ENCODE peak calls at places on chromosomes 2 and 18, in nine cellular contexts. One of them, this sample, is unnamed.

GRCh38 chr18:44781890-44782289 is 101.2 kb downstream of the SETBP1 start:
- DNase-seq in aorta: no peak
- DNase-seq in A549: no peak
- DNase-seq in testis: no peak
- DNase-seq in upper lobe of right lung: no peak
- DNase-seq in cardiac fibroblast: peak
- DNase-seq in CD4-positive, alpha-beta memory T cell: no peak
- DNase-seq in keratinocyte: no peak
- DNase-seq in AG09309: peak
- DNase-seq in this sample: no peak

GRCh38 chr18:50117876-50118275 is 77.1 kb downstream of the MYO5B start:
- DNase-seq in aorta: no peak
- DNase-seq in A549: no peak
- DNase-seq in testis: no peak
- DNase-seq in upper lobe of right lung: no peak
- DNase-seq in cardiac fibroblast: no peak
- DNase-seq in CD4-positive, alpha-beta memory T cell: no peak
- DNase-seq in keratinocyte: no peak
- DNase-seq in AG09309: no peak
- DNase-seq in this sample: no peak

GRCh38 chr2:147756103-147756502 is 88.7 kb upstream of the ACVR2A start:
- DNase-seq in aorta: no peak
- DNase-seq in A549: no peak
- DNase-seq in testis: no peak
- DNase-seq in upper lobe of right lung: no peak
- DNase-seq in cardiac fibroblast: no peak
- DNase-seq in CD4-positive, alpha-beta memory T cell: no peak
- DNase-seq in keratinocyte: no peak
- DNase-seq in AG09309: no peak
- DNase-seq in this sample: no peak

GRCh38 chr18:45085916-45086624 is 405.4 kb downstream of the SETBP1 start:
- DNase-seq in aorta: no peak
- DNase-seq in A549: no peak
- DNase-seq in testis: no peak
- DNase-seq in upper lobe of right lung: no peak
- DNase-seq in cardiac fibroblast: no peak
- DNase-seq in CD4-positive, alpha-beta memory T cell: no peak
- DNase-seq in keratinocyte: no peak
- DNase-seq in AG09309: no peak
- DNase-seq in this sample: no peak

GRCh38 chr2:65276604-65277003 is 49.0 kb downstream of the ACTR2 start:
- DNase-seq in aorta: no peak
- DNase-seq in A549: no peak
- DNase-seq in testis: no peak
- DNase-seq in upper lobe of right lung: no peak
- DNase-seq in cardiac fibroblast: no peak
- DNase-seq in CD4-positive, alpha-beta memory T cell: no peak
- DNase-seq in keratinocyte: no peak
- DNase-seq in AG09309: no peak
- DNase-seq in this sample: no peak

GRCh38 chr2:221455214-221455613 is 116.9 kb downstream of the EPHA4 start:
- DNase-seq in aorta: no peak
- DNase-seq in A549: no peak
- DNase-seq in testis: no peak
- DNase-seq in upper lobe of right lung: no peak
- DNase-seq in cardiac fibroblast: peak
- DNase-seq in CD4-positive, alpha-beta memory T cell: no peak
- DNase-seq in keratinocyte: no peak
- DNase-seq in AG09309: no peak
- DNase-seq in this sample: no peak

GRCh38 chr2:189254268-189254883 is 74.8 kb upstream of the COL5A2 start:
- DNase-seq in aorta: peak
- DNase-seq in A549: no peak
- DNase-seq in testis: no peak
- DNase-seq in upper lobe of right lung: no peak
- DNase-seq in cardiac fibroblast: peak
- DNase-seq in CD4-positive, alpha-beta memory T cell: no peak
- DNase-seq in keratinocyte: peak
- DNase-seq in AG09309: peak
- DNase-seq in this sample: peak

GRCh38 chr2:80971-81736 is 34.8 kb upstream of the FAM110C start:
- DNase-seq in aorta: no peak
- DNase-seq in A549: no peak
- DNase-seq in testis: no peak
- DNase-seq in upper lobe of right lung: no peak
- DNase-seq in cardiac fibroblast: no peak
- DNase-seq in CD4-positive, alpha-beta memory T cell: no peak
- DNase-seq in keratinocyte: no peak
- DNase-seq in AG09309: no peak
- DNase-seq in this sample: no peak

GRCh38 chr18:23784811-23785245 is 95.6 kb downstream of the LAMA3 start:
- DNase-seq in aorta: no peak
- DNase-seq in A549: no peak
- DNase-seq in testis: no peak
- DNase-seq in upper lobe of right lung: no peak
- DNase-seq in cardiac fibroblast: peak
- DNase-seq in CD4-positive, alpha-beta memory T cell: no peak
- DNase-seq in keratinocyte: peak
- DNase-seq in AG09309: peak
- DNase-seq in this sample: no peak

GRCh38 chr2:167761465-167762136 is 485.8 kb downstream of the STK39 start:
- DNase-seq in aorta: no peak
- DNase-seq in A549: no peak
- DNase-seq in testis: no peak
- DNase-seq in upper lobe of right lung: no peak
- DNase-seq in cardiac fibroblast: no peak
- DNase-seq in CD4-positive, alpha-beta memory T cell: no peak
- DNase-seq in keratinocyte: no peak
- DNase-seq in AG09309: no peak
- DNase-seq in this sample: no peak

GRCh38 chr18:12327510-12328178 is 19.6 kb downstream of the TUBB6 start:
- DNase-seq in aorta: peak
- DNase-seq in A549: peak
- DNase-seq in testis: peak
- DNase-seq in upper lobe of right lung: peak
- DNase-seq in cardiac fibroblast: peak
- DNase-seq in CD4-positive, alpha-beta memory T cell: peak
- DNase-seq in keratinocyte: no peak
- DNase-seq in AG09309: no peak
- DNase-seq in this sample: peak

GRCh38 chr18:23227729-23228075 is 92.4 kb downstream of the CABLES1 start:
- DNase-seq in aorta: no peak
- DNase-seq in A549: no peak
- DNase-seq in testis: no peak
- DNase-seq in upper lobe of right lung: no peak
- DNase-seq in cardiac fibroblast: no peak
- DNase-seq in CD4-positive, alpha-beta memory T cell: no peak
- DNase-seq in keratinocyte: no peak
- DNase-seq in AG09309: no peak
- DNase-seq in this sample: no peak

GRCh38 chr2:149679286-149679685 is 91.7 kb upstream of the MMADHC start:
- DNase-seq in aorta: no peak
- DNase-seq in A549: no peak
- DNase-seq in testis: no peak
- DNase-seq in upper lobe of right lung: no peak
- DNase-seq in cardiac fibroblast: peak
- DNase-seq in CD4-positive, alpha-beta memory T cell: no peak
- DNase-seq in keratinocyte: no peak
- DNase-seq in AG09309: peak
- DNase-seq in this sample: no peak

GRCh38 chr2:128867327-128867726 is 548.7 kb upstream of the HS6ST1 start:
- DNase-seq in aorta: no peak
- DNase-seq in A549: no peak
- DNase-seq in testis: no peak
- DNase-seq in upper lobe of right lung: no peak
- DNase-seq in cardiac fibroblast: no peak
- DNase-seq in CD4-positive, alpha-beta memory T cell: no peak
- DNase-seq in keratinocyte: no peak
- DNase-seq in AG09309: no peak
- DNase-seq in this sample: no peak

GRCh38 chr2:62410015-62410453 is 96.0 kb downstream of the TMEM17 start:
- DNase-seq in aorta: no peak
- DNase-seq in A549: no peak
- DNase-seq in testis: peak
- DNase-seq in upper lobe of right lung: no peak
- DNase-seq in cardiac fibroblast: no peak
- DNase-seq in CD4-positive, alpha-beta memory T cell: no peak
- DNase-seq in keratinocyte: no peak
- DNase-seq in AG09309: no peak
- DNase-seq in this sample: no peak

GRCh38 chr2:236768393-236769140 is 198.9 kb downstream of the ACKR3 start:
- DNase-seq in aorta: no peak
- DNase-seq in A549: no peak
- DNase-seq in testis: no peak
- DNase-seq in upper lobe of right lung: no peak
- DNase-seq in cardiac fibroblast: peak
- DNase-seq in CD4-positive, alpha-beta memory T cell: no peak
- DNase-seq in keratinocyte: no peak
- DNase-seq in AG09309: no peak
- DNase-seq in this sample: no peak

GRCh38 chr2:138036522-138036921 is 72.2 kb downstream of the HNMT start:
- DNase-seq in aorta: no peak
- DNase-seq in A549: no peak
- DNase-seq in testis: no peak
- DNase-seq in upper lobe of right lung: no peak
- DNase-seq in cardiac fibroblast: no peak
- DNase-seq in CD4-positive, alpha-beta memory T cell: no peak
- DNase-seq in keratinocyte: no peak
- DNase-seq in AG09309: no peak
- DNase-seq in this sample: no peak

GRCh38 chr18:61581578-61582204 is 248.5 kb downstream of the CDH20 start:
- DNase-seq in aorta: peak
- DNase-seq in A549: peak
- DNase-seq in testis: peak
- DNase-seq in upper lobe of right lung: peak
- DNase-seq in cardiac fibroblast: peak
- DNase-seq in CD4-positive, alpha-beta memory T cell: peak
- DNase-seq in keratinocyte: no peak
- DNase-seq in AG09309: no peak
- DNase-seq in this sample: peak

GRCh38 chr2:38465789-38466127 is 88.7 kb upstream of the ATL2 start:
- DNase-seq in aorta: no peak
- DNase-seq in A549: peak
- DNase-seq in testis: peak
- DNase-seq in upper lobe of right lung: no peak
- DNase-seq in cardiac fibroblast: peak
- DNase-seq in CD4-positive, alpha-beta memory T cell: peak
- DNase-seq in keratinocyte: no peak
- DNase-seq in AG09309: no peak
- DNase-seq in this sample: peak

GRCh38 chr2:233186851-233187250 is 64.6 kb upstream of the ATG16L1 start:
- DNase-seq in aorta: no peak
- DNase-seq in A549: no peak
- DNase-seq in testis: no peak
- DNase-seq in upper lobe of right lung: no peak
- DNase-seq in cardiac fibroblast: no peak
- DNase-seq in CD4-positive, alpha-beta memory T cell: no peak
- DNase-seq in keratinocyte: no peak
- DNase-seq in AG09309: no peak
- DNase-seq in this sample: no peak

GRCh38 chr2:175676813-175677212 is 325.3 kb downstream of the LNPK start:
- DNase-seq in aorta: no peak
- DNase-seq in A549: no peak
- DNase-seq in testis: no peak
- DNase-seq in upper lobe of right lung: no peak
- DNase-seq in cardiac fibroblast: no peak
- DNase-seq in CD4-positive, alpha-beta memory T cell: no peak
- DNase-seq in keratinocyte: no peak
- DNase-seq in AG09309: no peak
- DNase-seq in this sample: no peak

GRCh38 chr2:230868151-230868946 is 3.6 kb downstream of the ITM2C start:
- DNase-seq in aorta: peak
- DNase-seq in A549: no peak
- DNase-seq in testis: peak
- DNase-seq in upper lobe of right lung: no peak
- DNase-seq in cardiac fibroblast: no peak
- DNase-seq in CD4-positive, alpha-beta memory T cell: no peak
- DNase-seq in keratinocyte: no peak
- DNase-seq in AG09309: no peak
- DNase-seq in this sample: no peak
- H3K4me3 ChIP-seq in aorta: no peak
- H3K4me3 ChIP-seq in A549: no peak
- H3K4me3 ChIP-seq in testis: no peak
- H3K4me3 ChIP-seq in upper lobe of right lung: no peak
- H3K4me3 ChIP-seq in cardiac fibroblast: no peak
- H3K4me3 ChIP-seq in CD4-positive, alpha-beta memory T cell: no peak
- H3K4me3 ChIP-seq in keratinocyte: no peak
- H3K4me3 ChIP-seq in AG09309: no peak
- H3K4me3 ChIP-seq in this sample: no peak

GRCh38 chr2:202378001-202378400 is 1.9 kb downstream of the BMPR2 start:
- DNase-seq in aorta: no peak
- DNase-seq in A549: no peak
- DNase-seq in testis: no peak
- DNase-seq in upper lobe of right lung: no peak
- DNase-seq in cardiac fibroblast: no peak
- DNase-seq in CD4-positive, alpha-beta memory T cell: no peak
- DNase-seq in keratinocyte: no peak
- DNase-seq in AG09309: no peak
- DNase-seq in this sample: no peak
- H3K4me3 ChIP-seq in aorta: peak
- H3K4me3 ChIP-seq in A549: peak
- H3K4me3 ChIP-seq in testis: peak
- H3K4me3 ChIP-seq in upper lobe of right lung: peak
- H3K4me3 ChIP-seq in cardiac fibroblast: peak
- H3K4me3 ChIP-seq in CD4-positive, alpha-beta memory T cell: peak
- H3K4me3 ChIP-seq in keratinocyte: peak
- H3K4me3 ChIP-seq in AG09309: peak
- H3K4me3 ChIP-seq in this sample: no peak

GRCh38 chr2:9570182-9571060 is 14.8 kb upstream of the ADAM17 start:
- DNase-seq in aorta: no peak
- DNase-seq in A549: no peak
- DNase-seq in testis: no peak
- DNase-seq in upper lobe of right lung: no peak
- DNase-seq in cardiac fibroblast: peak
- DNase-seq in CD4-positive, alpha-beta memory T cell: no peak
- DNase-seq in keratinocyte: no peak
- DNase-seq in AG09309: no peak
- DNase-seq in this sample: no peak

GRCh38 chr2:9560628-9561027 is 5.0 kb upstream of the ADAM17 start:
- DNase-seq in aorta: no peak
- DNase-seq in A549: no peak
- DNase-seq in testis: no peak
- DNase-seq in upper lobe of right lung: no peak
- DNase-seq in cardiac fibroblast: no peak
- DNase-seq in CD4-positive, alpha-beta memory T cell: no peak
- DNase-seq in keratinocyte: no peak
- DNase-seq in AG09309: no peak
- DNase-seq in this sample: no peak

GRCh38 chr2:9565436-9566153 is 10.0 kb upstream of the ADAM17 start:
- DNase-seq in aorta: peak
- DNase-seq in A549: peak
- DNase-seq in testis: peak
- DNase-seq in upper lobe of right lung: no peak
- DNase-seq in cardiac fibroblast: peak
- DNase-seq in CD4-positive, alpha-beta memory T cell: no peak
- DNase-seq in keratinocyte: no peak
- DNase-seq in AG09309: peak
- DNase-seq in this sample: peak
- H3K4me3 ChIP-seq in aorta: no peak
- H3K4me3 ChIP-seq in A549: peak
- H3K4me3 ChIP-seq in testis: no peak
- H3K4me3 ChIP-seq in upper lobe of right lung: no peak
- H3K4me3 ChIP-seq in cardiac fibroblast: peak
- H3K4me3 ChIP-seq in CD4-positive, alpha-beta memory T cell: no peak
- H3K4me3 ChIP-seq in keratinocyte: no peak
- H3K4me3 ChIP-seq in AG09309: no peak
- H3K4me3 ChIP-seq in this sample: no peak

GRCh38 chr18:74283646-74284045 is 8.1 kb downstream of the CYB5A start:
- DNase-seq in aorta: no peak
- DNase-seq in A549: no peak
- DNase-seq in testis: no peak
- DNase-seq in upper lobe of right lung: no peak
- DNase-seq in cardiac fibroblast: no peak
- DNase-seq in CD4-positive, alpha-beta memory T cell: no peak
- DNase-seq in keratinocyte: no peak
- DNase-seq in AG09309: no peak
- DNase-seq in this sample: no peak
- H3K4me3 ChIP-seq in aorta: no peak
- H3K4me3 ChIP-seq in A549: no peak
- H3K4me3 ChIP-seq in testis: no peak
- H3K4me3 ChIP-seq in upper lobe of right lung: no peak
- H3K4me3 ChIP-seq in cardiac fibroblast: no peak
- H3K4me3 ChIP-seq in CD4-positive, alpha-beta memory T cell: no peak
- H3K4me3 ChIP-seq in keratinocyte: no peak
- H3K4me3 ChIP-seq in AG09309: no peak
- H3K4me3 ChIP-seq in this sample: no peak

This sample was measured in thyroid gland.